ENCODE peak calls at places on chromosome 14, in six cellular contexts. O is CD8-positive, alpha-beta memory T cell; T is posterior vena cava; B is ELR; U is neural crest cell; X is NCI-H1092 treated with DMSO at 0.1 percent for 48 hours. R is an unnamed sample.

GRCh38 chr14:47149326-47149725 is 497.7 kb upstream of the RPL10L start:
- DNase-seq in O (no peak), T (no peak), B (no peak), U (no peak), X (no peak), R (no peak)

GRCh38 chr14:89386214-89386886 is 30.7 kb downstream of the FOXN3 start:
- DNase-seq in O (no peak), T (no peak), B (no peak), U (no peak), X (no peak), R (no peak)

GRCh38 chr14:92544051-92544730 is 30.6 kb downstream of the RIN3 start:
- DNase-seq in O (no peak), T (no peak), B (no peak), U (no peak), X (no peak), R (no peak)

GRCh38 chr14:102768223-102769048 is 8.8 kb upstream of the TRAF3 start:
- DNase-seq in O (no peak), T (no peak), B (no peak), U (no peak), X (no peak), R (no peak)

GRCh38 chr14:36582011-36582873 is at the start of gene NKX2-8:
- DNase-seq in O (no peak), T (peak; percentile 76), B (no peak), U (no peak), X (no peak), R (no peak)

GRCh38 chr14:57714487-57714899 is 151.4 kb downstream of the SLC35F4 start:
- DNase-seq in O (no peak), T (no peak), B (no peak), U (no peak), X (no peak), R (no peak)

GRCh38 chr14:68965261-68965761 is 13.8 kb downstream of the ACTN1 start:
- DNase-seq in O (no peak), T (peak; percentile 51), B (no peak), U (no peak), X (no peak), R (no peak)

GRCh38 chr14:81269100-81269978 is 48.6 kb upstream of the GTF2A1 start:
- DNase-seq in O (peak; percentile 23), T (no peak), B (peak; percentile 72), U (peak; percentile 22), X (peak; percentile 71), R (no peak)

GRCh38 chr14:31510222-31510621 is 22.4 kb upstream of the GPR33 start:
- DNase-seq in O (peak; percentile 5), T (no peak), B (peak; percentile 53), U (no peak), X (peak; percentile 35), R (no peak)

GRCh38 chr14:69404478-69404877 is 6.0 kb downstream of the SLC39A9 start:
- DNase-seq in O (no peak), T (no peak), B (no peak), U (no peak), X (no peak), R (no peak)

GRCh38 chr14:88995437-88996198 is 171.2 kb downstream of the TTC8 start:
- DNase-seq in O (no peak), T (no peak), B (peak; percentile 47), U (no peak), X (no peak), R (no peak)

GRCh38 chr14:38012056-38012455 is 195.6 kb upstream of the SSTR1 start:
- DNase-seq in O (no peak), T (no peak), B (no peak), U (no peak), X (no peak), R (no peak)

GRCh38 chr14:99391671-99392070 is 89.0 kb downstream of the SETD3 start:
- DNase-seq in O (no peak), T (no peak), B (peak; percentile 48), U (no peak), X (no peak), R (no peak)

GRCh38 chr14:65214741-65215140 is 112.4 kb upstream of the MAX start:
- DNase-seq in O (no peak), T (no peak), B (no peak), U (no peak), X (peak; percentile 42), R (no peak)

GRCh38 chr14:32477406-32477805 is 148.3 kb downstream of the AKAP6 start:
- DNase-seq in O (no peak), T (no peak), B (no peak), U (no peak), X (no peak), R (no peak)

GRCh38 chr14:24376448-24377070 is 8.6 kb downstream of the NFATC4 start:
- DNase-seq in O (no peak), T (no peak), B (no peak), U (no peak), X (no peak), R (no peak)

GRCh38 chr14:64507376-64508156 is 3.0 kb downstream of the ZBTB1 start:
- DNase-seq in O (no peak), T (no peak), B (peak; percentile 55), U (no peak), X (no peak), R (no peak)

GRCh38 chr14:104768437-104769323 is 15.7 kb downstream of the SIVA1 start:
- DNase-seq in O (peak; percentile 84), T (peak; percentile 97), B (peak; percentile 82), U (peak; percentile 100), X (peak; percentile 59), R (peak; percentile 40)